ENCODE peak calls at places on chromosomes 11 and 22, in four cellular contexts. V is CMK; F is tibial artery; S is stimulated activated CD8-positive, alpha-beta memory T cell treated with anti-CD3 and anti-CD28 coated beads, Interleukin-2, amount 100 ng/mL, for 48 hours. X is an unnamed sample.
A peak's percentile ranks its signal among the peaks of the same experiment; 100 is the strongest.

GRCh38 chr11:36051235-36052072 is 107.6 kb downstream of the LDLRAD3 start:
- DNase-seq in V (no peak), F (no peak), S (no peak), X (no peak)

GRCh38 chr11:1548221-1549070 is 23.6 kb downstream of the DUSP8 start:
- DNase-seq in V (no peak), F (peak; percentile 95), S (no peak), X (no peak)

GRCh38 chr11:97746832-97747231 is 1273.9 kb upstream of the CNTN5 start:
- DNase-seq in V (no peak), F (no peak), S (no peak), X (no peak)

GRCh38 chr22:32853662-32854061 is 52.2 kb downstream of the TIMP3 start:
- DNase-seq in V (no peak), F (no peak), S (no peak), X (no peak)

GRCh38 chr11:34653851-34654490 is 33.1 kb downstream of the EHF start:
- DNase-seq in V (no peak), F (no peak), S (no peak), X (no peak)

GRCh38 chr11:83241291-83241946 is 44.7 kb downstream of the CCDC90B start:
- DNase-seq in V (peak; percentile 37), F (no peak), S (no peak), X (no peak)

GRCh38 chr11:19874241-19874640 is 161.6 kb downstream of the NAV2 start:
- DNase-seq in V (no peak), F (no peak), S (no peak), X (no peak)

GRCh38 chr22:24437820-24438328 is 10.5 kb downstream of the ADORA2A start:
- DNase-seq in V (no peak), F (peak; percentile 33), S (no peak), X (peak; percentile 54)

GRCh38 chr11:14380125-14380936 is 21.3 kb upstream of the RRAS2 start:
- DNase-seq in V (no peak), F (no peak), S (no peak), X (no peak)

GRCh38 chr11:43504316-43504950 is 145.7 kb downstream of the TTC17 start:
- DNase-seq in V (no peak), F (no peak), S (no peak), X (no peak)

GRCh38 chr11:59187587-59187986 is 15.7 kb downstream of the DTX4 start:
- DNase-seq in V (no peak), F (no peak), S (no peak), X (no peak)

GRCh38 chr22:45612451-45612901 is 59.2 kb upstream of the ATXN10 start:
- DNase-seq in V (no peak), F (peak; percentile 73), S (peak; percentile 4), X (no peak)

GRCh38 chr22:35390933-35391332 is 9.0 kb upstream of the MCM5 start:
- DNase-seq in V (no peak), F (no peak), S (no peak), X (no peak)

GRCh38 chr22:39303358-39303757 is 16.1 kb downstream of the RPL3 start:
- DNase-seq in V (no peak), F (no peak), S (no peak), X (no peak)

GRCh38 chr11:1559103-1559951 is 12.7 kb downstream of the DUSP8 start:
- DNase-seq in V (no peak), F (peak; percentile 99), S (no peak), X (no peak)

GRCh38 chr11:125222494-125222893 is 57.9 kb downstream of the PKNOX2 start:
- DNase-seq in V (no peak), F (no peak), S (no peak), X (no peak)

GRCh38 chr11:133306019-133306418 is 226.3 kb downstream of the OPCML start:
- DNase-seq in V (no peak), F (no peak), S (no peak), X (no peak)

GRCh38 chr11:250740-251299 is 14.0 kb downstream of the PSMD13 start:
- DNase-seq in V (no peak), F (peak; percentile 71), S (peak; percentile 64), X (no peak)

GRCh38 chr11:12539570-12539969 is 134.7 kb upstream of the TEAD1 start:
- DNase-seq in V (no peak), F (peak; percentile 48), S (no peak), X (no peak)

GRCh38 chr22:41898645-41899044 is 16.2 kb downstream of the SHISA8 start:
- DNase-seq in V (no peak), F (no peak), S (no peak), X (no peak)

GRCh38 chr22:45231293-45231692 is 9.4 kb downstream of the KIAA0930 start:
- DNase-seq in V (no peak), F (no peak), S (no peak), X (no peak)

GRCh38 chr22:17891427-17892167 is 117.3 kb upstream of the BID start:
- DNase-seq in V (no peak), F (peak; percentile 71), S (no peak), X (no peak)

GRCh38 chr11:126443120-126443519 is 87.6 kb downstream of the ST3GAL4 start:
- DNase-seq in V (no peak), F (no peak), S (no peak), X (no peak)

GRCh38 chr11:121023848-121024751 is at the start of gene TBCEL:
- DNase-seq in V (peak; percentile 81), F (peak; percentile 87), S (peak; percentile 73), X (peak; percentile 95)

GRCh38 chr11:8338138-8338537 is 74.5 kb upstream of the LMO1 start:
- DNase-seq in V (no peak), F (no peak), S (peak; percentile 26), X (peak; percentile 64)

GRCh38 chr11:103091441-103091809 is 535 bp downstream of the DCUN1D5 start:
- DNase-seq in V (no peak), F (no peak), S (no peak), X (peak; percentile 14)

GRCh38 chr11:34623463-34623862 is 2.6 kb downstream of the EHF start:
- DNase-seq in V (no peak), F (no peak), S (no peak), X (no peak)

GRCh38 chr11:60870276-60870675 is 2.9 kb downstream of the ZP1 start:
- DNase-seq in V (no peak), F (peak; percentile 13), S (no peak), X (no peak)

GRCh38 chr22:23396362-23397007 is 183.6 kb downstream of the IGLL1 start:
- DNase-seq in V (no peak), F (no peak), S (no peak), X (no peak)

GRCh38 chr11:113240790-113241189 is 73.6 kb upstream of the TTC12 start:
- DNase-seq in V (no peak), F (no peak), S (no peak), X (no peak)

GRCh38 chr22:36323182-36323854 is 64.4 kb downstream of the MYH9 start:
- DNase-seq in V (no peak), F (peak; percentile 94), S (no peak), X (no peak)

GRCh38 chr11:2691991-2692841 is 7.6 kb downstream of the KCNQ1OT1 start:
- DNase-seq in V (no peak), F (peak; percentile 19), S (no peak), X (no peak)

GRCh38 chr11:37442576-37442975 is 844.5 kb upstream of the RAG2 start:
- DNase-seq in V (no peak), F (no peak), S (no peak), X (no peak)

GRCh38 chr11:59271811-59272327 is 59.1 kb upstream of the MPEG1 start:
- DNase-seq in V (no peak), F (no peak), S (no peak), X (no peak)

X was measured in GM12892.